ENCODE peak calls at places on chromosome 3, in five cellular contexts. A is PC-3, X is HepG2, F is HCT116, I is IMR-90. R is an unnamed sample.

GRCh38 chr3:195790891-195791290 is 20.8 kb downstream of the MUC4 start:
- DNase-seq in A (no peak), X (no peak), F (no peak), I (no peak), R (no peak)

GRCh38 chr3:175378348-175378747 is 519.2 kb downstream of the NAALADL2 start:
- DNase-seq in A (no peak), X (no peak), F (no peak), I (no peak), R (no peak)

GRCh38 chr3:37887062-37887461 is 25.4 kb downstream of the CTDSPL start:
- DNase-seq in A (no peak), X (no peak), F (no peak), I (no peak), R (no peak)

GRCh38 chr3:157436583-157437300 is at the start of gene PTX3:
- DNase-seq in A (peak), X (no peak), F (no peak), I (peak), R (peak)

GRCh38 chr3:30473374-30474051 is 132.9 kb upstream of the TGFBR2 start:
- DNase-seq in A (peak), X (no peak), F (no peak), I (peak), R (no peak)

GRCh38 chr3:105933871-105934270 is 65.1 kb upstream of the CBLB start:
- DNase-seq in A (no peak), X (no peak), F (no peak), I (peak), R (no peak)

GRCh38 chr3:190127207-190127606 is 6.5 kb upstream of the P3H2 start:
- DNase-seq in A (no peak), X (no peak), F (no peak), I (no peak), R (no peak)

GRCh38 chr3:21913791-21914190 is 162.8 kb upstream of the ZNF385D start:
- DNase-seq in A (no peak), X (no peak), F (no peak), I (peak), R (peak)

GRCh38 chr3:152891678-152892077 is 56.7 kb downstream of the P2RY1 start:
- DNase-seq in A (no peak), X (no peak), F (no peak), I (no peak), R (no peak)

GRCh38 chr3:40128169-40128568 is 181.3 kb upstream of the EIF1B start:
- DNase-seq in A (no peak), X (no peak), F (no peak), I (no peak), R (no peak)

GRCh38 chr3:96750094-96750767 is 64.2 kb upstream of the EPHA6 start:
- DNase-seq in A (no peak), X (no peak), F (no peak), I (no peak), R (peak)

GRCh38 chr3:46613313-46614005 is 1.1 kb downstream of the FAM240A start:
- DNase-seq in A (no peak), X (no peak), F (no peak), I (no peak), R (no peak)

GRCh38 chr3:168249539-168250414 is 154.1 kb upstream of the GOLIM4 start:
- DNase-seq in A (peak), X (peak), F (peak), I (peak), R (peak)

GRCh38 chr3:12148183-12148940 is 10.3 kb downstream of the TIMP4 start:
- DNase-seq in A (no peak), X (no peak), F (no peak), I (no peak), R (no peak)

GRCh38 chr3:86794336-86795065 is 196.4 kb downstream of the VGLL3 start:
- DNase-seq in A (no peak), X (no peak), F (no peak), I (peak), R (peak)

GRCh38 chr3:110420158-110420641 is 651.4 kb upstream of the NECTIN3 start:
- DNase-seq in A (peak), X (no peak), F (peak), I (peak), R (no peak)

GRCh38 chr3:169266351-169266750 is 397.2 kb downstream of the MECOM start:
- DNase-seq in A (peak), X (no peak), F (no peak), I (no peak), R (no peak)

GRCh38 chr3:123295901-123296250 is 94.1 kb downstream of the SEC22A start:
- DNase-seq in A (no peak), X (no peak), F (no peak), I (no peak), R (no peak)

GRCh38 chr3:71104090-71104489 is 479.4 kb downstream of the FOXP1 start:
- DNase-seq in A (peak), X (no peak), F (no peak), I (peak), R (peak)

GRCh38 chr3:20772869-20773268 is 586.9 kb upstream of the SGO1 start:
- DNase-seq in A (no peak), X (peak), F (no peak), I (no peak), R (no peak)

GRCh38 chr3:10594915-10595314 is 89.5 kb upstream of the ATP2B2 start:
- DNase-seq in A (peak), X (peak), F (peak), I (peak), R (peak)

GRCh38 chr3:139797724-139798343 is 120.1 kb upstream of the NMNAT3 start:
- DNase-seq in A (peak), X (no peak), F (no peak), I (peak), R (no peak)

GRCh38 chr3:123584284-123584987 is 417 bp downstream of the HACD2 start:
- DNase-seq in A (peak), X (no peak), F (no peak), I (no peak), R (peak)

GRCh38 chr3:31532587-31533168 is at the start of gene STT3B:
- DNase-seq in A (peak), X (peak), F (peak), I (peak), R (peak)

GRCh38 chr3:40043444-40043755 is 234.0 kb downstream of the MYRIP start:
- DNase-seq in A (no peak), X (no peak), F (no peak), I (no peak), R (no peak)

GRCh38 chr3:188332085-188332484 is 178.1 kb downstream of the LPP start:
- DNase-seq in A (no peak), X (no peak), F (no peak), I (no peak), R (no peak)

GRCh38 chr3:125229707-125230106 is 17.2 kb upstream of the SLC12A8 start:
- DNase-seq in A (no peak), X (no peak), F (no peak), I (no peak), R (no peak)

GRCh38 chr3:61634678-61635077 is 73.3 kb downstream of the PTPRG start:
- DNase-seq in A (no peak), X (peak), F (no peak), I (peak), R (no peak)

GRCh38 chr3:165523801-165524200 is 313.4 kb downstream of the BCHE start:
- DNase-seq in A (peak), X (no peak), F (no peak), I (peak), R (no peak)

GRCh38 chr3:186815490-186815889 is 9.2 kb upstream of the RFC4 start:
- DNase-seq in A (peak), X (no peak), F (no peak), I (peak), R (no peak)

GRCh38 chr3:183254816-183255730 is 2.0 kb downstream of the B3GNT5 start:
- DNase-seq in A (peak), X (no peak), F (no peak), I (peak), R (peak)

GRCh38 chr3:38039101-38039898 is at the start of gene DLEC1:
- DNase-seq in A (no peak), X (no peak), F (no peak), I (peak), R (peak)

GRCh38 chr3:63386568-63386967 is 108.5 kb downstream of the SYNPR start:
- DNase-seq in A (no peak), X (no peak), F (no peak), I (no peak), R (no peak)

GRCh38 chr3:167684389-167684993 is 30.7 kb upstream of the WDR49 start:
- DNase-seq in A (peak), X (peak), F (peak), I (peak), R (peak)

GRCh38 chr3:13040381-13041074 is 32.7 kb downstream of the IQSEC1 start:
- DNase-seq in A (no peak), X (no peak), F (no peak), I (no peak), R (no peak)

GRCh38 chr3:57069471-57070010 is 9.1 kb downstream of the SPATA12 start:
- DNase-seq in A (no peak), X (no peak), F (no peak), I (no peak), R (no peak)

DNA sequence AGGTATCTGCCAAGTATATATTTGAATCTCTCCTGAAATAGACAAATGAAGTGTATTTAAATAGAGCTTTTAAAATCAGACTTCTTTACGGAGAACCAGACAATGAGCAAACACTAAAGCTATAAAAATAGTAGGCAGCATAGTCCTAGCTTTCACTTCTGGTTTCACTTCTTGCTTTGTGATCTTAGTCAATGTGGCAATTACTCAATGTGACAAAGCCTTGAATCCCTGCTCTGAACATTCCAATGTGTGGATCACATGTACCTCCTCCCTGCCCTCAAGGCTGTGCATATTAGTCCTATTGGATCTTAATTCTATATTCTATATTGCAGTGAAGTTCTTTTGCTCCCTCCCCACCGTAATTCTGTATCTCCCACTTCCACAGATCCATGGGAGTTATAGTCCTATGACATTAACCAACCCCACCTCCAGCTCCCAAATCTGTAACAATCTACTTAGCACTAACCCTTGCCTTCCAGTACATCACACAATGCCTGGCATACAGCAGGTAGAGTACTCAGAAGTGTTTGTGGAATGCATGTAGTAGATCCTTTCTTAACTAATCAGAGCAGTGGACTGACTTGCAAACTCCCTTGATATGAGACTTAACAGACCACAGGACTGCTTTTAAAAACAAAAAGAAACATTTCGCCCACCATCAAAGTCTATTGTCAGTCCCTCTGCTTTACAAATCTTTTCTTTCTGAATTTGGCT is 24.3 kb upstream of the CP start:
- DNase-seq in A (peak), X (peak), F (no peak), I (peak), R (no peak)
- H3K4me3 ChIP-seq in A (peak), X (no peak), F (no peak), I (no peak), R (peak)

GRCh38 chr3:66428733-66429132 is 72.1 kb downstream of the LRIG1 start:
- DNase-seq in A (peak), X (no peak), F (no peak), I (peak), R (peak)

GRCh38 chr3:66427352-66427751 is 73.5 kb downstream of the LRIG1 start:
- DNase-seq in A (no peak), X (no peak), F (no peak), I (no peak), R (no peak)

GRCh38 chr3:66426135-66426534 is 74.7 kb downstream of the LRIG1 start:
- DNase-seq in A (no peak), X (no peak), F (no peak), I (no peak), R (no peak)

GRCh38 chr3:66425566-66425965 is 75.3 kb downstream of the LRIG1 start:
- DNase-seq in A (no peak), X (no peak), F (no peak), I (no peak), R (no peak)

DNA sequence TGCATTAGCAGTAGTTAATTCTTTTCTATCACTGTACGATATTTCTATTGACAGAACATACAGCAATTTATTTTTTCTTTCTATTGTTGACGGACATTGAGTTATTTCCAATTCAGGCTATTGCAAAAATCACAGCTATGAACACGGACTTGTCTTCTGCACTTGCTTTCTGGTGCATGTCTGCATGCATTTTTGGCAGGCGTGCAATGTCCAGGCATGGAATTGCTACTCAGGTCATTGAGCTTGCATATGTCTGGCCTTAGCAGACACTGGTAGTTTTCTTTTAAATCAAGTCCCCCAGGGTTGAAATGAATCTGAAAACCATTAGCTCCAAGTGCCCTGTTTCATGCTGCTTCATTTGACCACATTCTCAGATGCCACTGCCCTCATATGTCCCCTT is 72.9 kb downstream of the LRIG1 start:
- DNase-seq in A (no peak), X (no peak), F (no peak), I (no peak), R (no peak)
- H3K27ac ChIP-seq in A (no peak), X (no peak), F (no peak), I (peak), R (peak)

GRCh38 chr3:52171577-52172261 is 17.5 kb upstream of the POC1A start:
- DNase-seq in A (peak), X (no peak), F (peak), I (peak), R (peak)
- H2AFZ ChIP-seq in A (no peak), X (no peak), F (no peak), I (peak), R (no peak)

DNA sequence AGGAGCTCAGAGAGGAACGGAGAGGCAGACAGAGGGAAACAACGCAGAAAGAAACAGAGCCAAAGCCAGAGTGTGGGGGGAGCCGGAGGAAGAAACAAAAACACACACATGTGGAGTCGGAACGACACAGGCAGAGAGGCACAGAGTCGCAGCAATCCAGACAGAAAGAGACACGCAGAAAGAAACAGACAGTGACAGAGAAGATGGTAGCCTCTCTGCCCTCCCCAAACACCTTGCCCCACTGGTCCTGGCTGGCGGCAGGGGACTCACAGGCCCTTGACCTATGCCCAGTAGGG is 1.7 kb downstream of the NCKIPSD start:
- DNase-seq in A (no peak), X (no peak), F (no peak), I (no peak), R (peak)
- H3K4me3 ChIP-seq in A (peak), X (peak), F (peak), I (peak), R (peak)

GRCh38 chr3:173552526-173552925 is 155.0 kb downstream of the NLGN1 start:
- DNase-seq in A (no peak), X (no peak), F (no peak), I (peak), R (peak)
- H3K27ac ChIP-seq in A (no peak), X (no peak), F (no peak), I (no peak), R (no peak)

DNA sequence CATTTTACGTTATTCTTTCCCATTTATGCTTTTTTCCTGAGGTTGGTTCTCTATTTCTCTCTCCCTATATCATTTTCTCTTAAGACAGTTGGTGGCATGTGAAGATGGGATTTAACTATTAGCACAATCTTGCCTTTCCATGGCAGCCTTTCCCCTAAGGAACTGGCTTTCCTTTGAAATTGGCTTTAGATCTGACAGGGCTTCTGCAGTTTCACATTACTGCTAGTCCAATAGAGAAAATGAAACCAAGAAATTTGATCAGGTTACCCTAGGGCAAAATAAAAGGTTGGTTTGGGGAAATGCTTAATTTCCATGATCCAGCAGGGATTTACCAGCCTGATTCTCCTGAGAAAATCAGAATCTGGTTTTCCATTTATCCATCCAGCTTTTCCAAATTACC is 22.7 kb upstream of the CHL1 start:
- DNase-seq in A (no peak), X (no peak), F (no peak), I (peak), R (no peak)
- H2AFZ ChIP-seq in A (no peak), X (no peak), F (no peak), I (no peak), R (no peak)

GRCh38 chr3:150275946-150276345 is 132.2 kb upstream of the TSC22D2 start:
- DNase-seq in A (no peak), X (no peak), F (no peak), I (peak), R (no peak)
- H3K4me3 ChIP-seq in A (no peak), X (no peak), F (no peak), I (no peak), R (no peak)